ENCODE peak calls at places on chromosomes 4 and X, in ten cellular contexts. O is NCI-H1436; V is activated T-cell treated with anti-CD3 and anti-CD28 coated beads, Interleukin-2, amount 50 U/mL, for 72 hours; Z is G401; X is activated T-helper 1 cell treated with anti-CD3 and anti-CD28 coated beads, Interleukin-12 subunit alpha, Interleukin-12 subunit beta, Interleukin-2, Interleukin-4 antibody, amounts not matched to agents 30 ng/mL and 10 ng/mL and 1 ng/mL, durations not matched to agents 14 hours and 24 hours and 36 hours; B is HL-60; W is NT2/D1; N is adrenal gland; D is RPMI7951; S is HEK293T. G is an unnamed sample.
A peak's percentile ranks its signal among the peaks of the same experiment; 100 is the strongest.

GRCh38 chr4:15912961-15913630 is 25.4 kb downstream of the FGFBP1 start:
- DNase-seq in D (peak; percentile 50), W (no peak), B (no peak), O (no peak), N (no peak), Z (no peak), V (no peak), X (no peak), S (no peak), G (no peak)

GRCh38 chr4:148982200-148982599 is 540.0 kb upstream of the NR3C2 start:
- DNase-seq in V (no peak), Z (no peak), O (no peak), X (no peak), S (no peak), D (no peak), W (no peak), N (no peak), B (no peak), G (no peak)

GRCh38 chrX:153487590-153488071 is 7.1 kb upstream of the BGN start:
- DNase-seq in Z (no peak), W (no peak), S (no peak), V (no peak), O (no peak), D (no peak), X (no peak), B (no peak), N (no peak), G (no peak)

GRCh38 chr4:110508827-110509446 is 33.0 kb downstream of the ENPEP start:
- DNase-seq in B (no peak), O (no peak), W (no peak), X (no peak), N (no peak), Z (no peak), D (peak; percentile 37), V (no peak), S (peak; percentile 14), G (no peak)

GRCh38 chr4:46953564-46953963 is 39.8 kb downstream of the GABRA4 start:
- DNase-seq in X (no peak), V (no peak), N (no peak), O (no peak), W (no peak), S (no peak), D (no peak), Z (no peak), B (no peak), G (no peak)

GRCh38 chrX:39491548-39492297 is 606.0 kb downstream of the BCOR start:
- DNase-seq in B (peak; percentile 71), S (no peak), Z (no peak), X (peak; percentile 36), O (no peak), D (no peak), W (no peak), N (no peak), V (peak; percentile 59), G (no peak)

GRCh38 chr4:151105454-151106032 is 6.1 kb downstream of the RPS3A start:
- DNase-seq in B (no peak), Z (no peak), X (no peak), S (no peak), O (no peak), N (no peak), V (no peak), W (no peak), D (no peak), G (no peak)

GRCh38 chrX:153903238-153903980 is 1.1 kb upstream of the AVPR2 start:
- DNase-seq in V (no peak), O (no peak), N (peak; percentile 19), D (no peak), W (no peak), S (no peak), X (no peak), B (peak; percentile 53), Z (peak; percentile 20), G (no peak)

GRCh38 chrX:102115748-102116147 is 9.7 kb upstream of the TCEAL2 start:
- DNase-seq in S (no peak), X (no peak), V (no peak), D (no peak), B (no peak), Z (no peak), O (no peak), W (no peak), N (no peak), G (no peak)

GRCh38 chrX:120309873-120310730 is 1.2 kb downstream of the TMEM255A start:
- DNase-seq in S (peak; percentile 41), D (no peak), B (no peak), W (peak; percentile 15), Z (no peak), V (no peak), O (peak; percentile 38), X (no peak), N (peak; percentile 23), G (no peak)

GRCh38 chrX:108033890-108034289 is 11.0 kb upstream of the VSIG1 start:
- DNase-seq in O (no peak), N (no peak), S (no peak), V (no peak), Z (no peak), X (no peak), B (no peak), D (no peak), W (no peak), G (no peak)

GRCh38 chrX:100606753-100607152 is 22.0 kb downstream of the TNMD start:
- DNase-seq in S (no peak), O (no peak), Z (no peak), B (peak; percentile 1), W (no peak), X (no peak), V (no peak), D (no peak), N (no peak), G (no peak)

GRCh38 chrX:69082055-69082752 is 83.0 kb downstream of the PJA1 start:
- DNase-seq in O (no peak), S (no peak), N (no peak), D (peak; percentile 33), W (no peak), Z (no peak), B (no peak), X (no peak), V (no peak), G (no peak)

GRCh38 chr4:112184438-112184837 is 39.2 kb downstream of the FAM241A start:
- DNase-seq in X (no peak), S (no peak), Z (no peak), V (no peak), D (no peak), O (no peak), B (no peak), N (no peak), W (no peak), G (no peak)

GRCh38 chr4:140603286-140603685 is 34.5 kb upstream of the UCP1 start:
- DNase-seq in S (no peak), O (no peak), D (peak; percentile 18), X (no peak), W (no peak), V (no peak), B (no peak), N (no peak), Z (no peak), G (no peak)

GRCh38 chr4:567457-568350 is 8.4 kb downstream of the TMEM271 start:
- DNase-seq in X (no peak), Z (no peak), N (no peak), W (no peak), S (no peak), B (no peak), V (no peak), O (no peak), D (no peak), G (no peak)

GRCh38 chr4:78693777-78694456 is 82.2 kb upstream of the BMP2K start:
- DNase-seq in O (no peak), X (no peak), Z (no peak), B (peak; percentile 16), N (no peak), S (no peak), W (no peak), V (no peak), D (no peak), G (no peak)

G was measured in iPS DF 6.9.